ENCODE peak calls at places on chromosomes 12 and 14, in ten cellular contexts. Y is psoas muscle, J is breast epithelium, R is lower lobe of right lung, Z is OCI-LY7, L is ovary, E is Peyer's patch, Q is tibial nerve, V is GM23338, N is upper lobe of left lung. A is an unnamed sample.

GRCh38 chr14:36507847-36508417 is 12.1 kb downstream of the NKX2-1 start:
- DNase-seq in Y (no peak), J (no peak), R (no peak), Z (no peak), L (no peak), E (no peak), Q (no peak), V (peak; percentile 46), N (no peak), A (no peak)

GRCh38 chr12:71024281-71024680 is 103.7 kb upstream of the PTPRR start:
- DNase-seq in Y (no peak), J (no peak), R (no peak), Z (no peak), L (no peak), E (no peak), Q (no peak), V (no peak), N (no peak), A (no peak)

GRCh38 chr14:104292084-104292970 is 153.9 kb downstream of the KIF26A start:
- DNase-seq in Y (no peak), J (peak; percentile 19), R (peak; percentile 36), Z (no peak), L (peak; percentile 4), E (no peak), Q (no peak), V (no peak), N (no peak), A (no peak)

GRCh38 chr12:80033457-80033856 is 65.9 kb upstream of the OTOGL start:
- DNase-seq in Y (no peak), J (no peak), R (no peak), Z (no peak), L (no peak), E (no peak), Q (no peak), V (no peak), N (no peak), A (no peak)

GRCh38 chr14:63323148-63323547 is 4.4 kb upstream of the GPHB5 start:
- DNase-seq in Y (no peak), J (no peak), R (no peak), Z (no peak), L (no peak), E (no peak), Q (no peak), V (peak; percentile 24), N (no peak), A (no peak)

GRCh38 chr14:55580401-55581010 is 499 bp downstream of the KTN1 start:
- DNase-seq in Y (peak; percentile 64), J (no peak), R (peak; percentile 62), Z (peak; percentile 75), L (peak; percentile 43), E (peak; percentile 59), Q (no peak), V (peak; percentile 45), N (peak; percentile 48), A (peak; percentile 47)

GRCh38 chr12:106303202-106303820 is 778 bp downstream of the TCP11L2 start:
- DNase-seq in Y (peak; percentile 82), J (peak; percentile 87), R (peak; percentile 94), Z (peak; percentile 80), L (peak; percentile 82), E (peak; percentile 90), Q (peak; percentile 80), V (peak; percentile 92), N (peak; percentile 92), A (peak; percentile 80)

GRCh38 chr12:128109236-128109635 is 157.7 kb upstream of the TMEM132C start:
- DNase-seq in Y (no peak), J (no peak), R (no peak), Z (no peak), L (no peak), E (no peak), Q (no peak), V (no peak), N (no peak), A (no peak)

GRCh38 chr12:98211914-98212695 is 303.3 kb upstream of the TMPO start:
- DNase-seq in Y (no peak), J (no peak), R (no peak), Z (peak; percentile 18), L (no peak), E (no peak), Q (no peak), V (no peak), N (no peak), A (no peak)

GRCh38 chr12:98893601-98894411 is 248.7 kb downstream of the APAF1 start:
- DNase-seq in Y (no peak), J (no peak), R (no peak), Z (no peak), L (no peak), E (no peak), Q (no peak), V (peak; percentile 55), N (no peak), A (no peak)

GRCh38 chr12:122126342-122126635 is 47.7 kb downstream of the IL31 start:
- DNase-seq in Y (no peak), J (no peak), R (peak; percentile 20), Z (no peak), L (no peak), E (no peak), Q (no peak), V (no peak), N (no peak), A (no peak)

GRCh38 chr14:35406090-35406489 is 1.5 kb upstream of the NFKBIA start:
- DNase-seq in Y (no peak), J (no peak), R (no peak), Z (no peak), L (no peak), E (no peak), Q (no peak), V (no peak), N (no peak), A (no peak)
- H3K27ac ChIP-seq in Y (no peak overlapping the region), J (peak overlapping the region; percentile 97), R (peak overlapping the region; percentile 100), Z (peak overlapping the region; percentile 79), L (peak overlapping the region; percentile 99), E (peak overlapping the region; percentile 100), Q (peak overlapping the region; percentile 99), V (no peak overlapping the region), N (peak overlapping the region; percentile 100), A (peak overlapping the region; percentile 98)

GRCh38 chr12:51264297-51264696 is 5.9 kb downstream of the SMAGP start:
- DNase-seq in Y (no peak), J (no peak), R (no peak), Z (no peak), L (no peak), E (no peak), Q (no peak), V (no peak), N (no peak), A (no peak)

GRCh38 chr12:51270067-51270846 is at the start of gene SMAGP:
- DNase-seq in Y (peak; percentile 52), J (peak; percentile 85), R (peak; percentile 90), Z (peak; percentile 66), L (peak; percentile 48), E (peak; percentile 67), Q (peak; percentile 5), V (peak; percentile 91), N (peak; percentile 83), A (peak; percentile 31)

GRCh38 chr12:51270847-51271518 is 768 bp upstream of the SMAGP start:
- DNase-seq in Y (no peak), J (no peak), R (no peak), Z (no peak), L (no peak), E (no peak), Q (no peak), V (no peak), N (no peak), A (no peak)

GRCh38 chr12:51265024-51265423 is 5.2 kb downstream of the SMAGP start:
- DNase-seq in Y (no peak), J (no peak), R (no peak), Z (no peak), L (no peak), E (no peak), Q (no peak), V (no peak), N (no peak), A (no peak)

GRCh38 chr12:51269174-51270066 is 795 bp downstream of the SMAGP start:
- DNase-seq in Y (peak; percentile 31), J (no peak), R (peak; percentile 81), Z (peak; percentile 40), L (peak; percentile 35), E (peak; percentile 72), Q (peak; percentile 9), V (peak; percentile 92), N (peak; percentile 84), A (peak; percentile 21)
- TF ChIP-seq CTCF in Y (peak; percentile 30), J (peak; percentile 38), R (peak; percentile 49), Z (peak; percentile 74), L (no peak), E (peak; percentile 47), Q (no peak), V (peak; percentile 84), N (peak; percentile 24), A (no peak)

DNA sequence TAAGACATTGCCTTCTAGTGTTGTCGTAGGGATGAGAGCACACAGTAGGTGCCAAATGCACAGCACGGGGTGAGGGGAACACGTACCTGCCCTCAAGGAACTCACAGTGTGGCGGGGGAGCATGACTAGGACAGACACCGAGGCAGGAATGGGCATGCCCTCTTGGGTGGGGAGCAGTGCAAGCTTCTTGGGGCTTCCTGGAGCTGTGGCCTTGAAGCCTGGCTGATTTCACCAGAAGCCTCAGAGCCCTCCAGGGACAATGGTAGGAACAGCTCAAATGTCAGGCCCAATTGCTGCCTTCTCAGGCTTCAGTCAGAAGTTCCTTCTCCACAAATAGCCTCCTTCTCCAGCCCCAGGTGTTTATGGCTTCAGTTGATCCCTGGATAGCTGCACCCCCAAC is 43.4 kb downstream of the TEAD4 start:
- DNase-seq in Y (no peak), J (no peak), R (no peak), Z (no peak), L (no peak), E (no peak), Q (no peak), V (no peak), N (no peak), A (no peak)
- H3K4me1 ChIP-seq in Y (peaks cover 69% of the 10 kb centered on the region), J (no peaks in the 10 kb centered on the region), R (no peaks in the 10 kb centered on the region), Z (no peaks in the 10 kb centered on the region), L (peaks cover 4% of the 10 kb centered on the region), E (no peaks in the 10 kb centered on the region), Q (no peaks in the 10 kb centered on the region), V (peaks cover 27% of the 10 kb centered on the region), N (no peaks in the 10 kb centered on the region), A (no peaks in the 10 kb centered on the region)

GRCh38 chr12:116591608-116592115 is 32.5 kb downstream of the MAP1LC3B2 start:
- DNase-seq in Y (no peak), J (no peak), R (no peak), Z (no peak), L (no peak), E (no peak), Q (no peak), V (no peak), N (no peak), A (no peak)

GRCh38 chr12:116590561-116590960 is 31.4 kb downstream of the MAP1LC3B2 start:
- DNase-seq in Y (no peak), J (no peak), R (no peak), Z (no peak), L (no peak), E (no peak), Q (no peak), V (no peak), N (no peak), A (no peak)

GRCh38 chr12:116594325-116595038 is 35.3 kb downstream of the MAP1LC3B2 start:
- DNase-seq in Y (no peak), J (no peak), R (peak; percentile 83), Z (peak; percentile 7), L (no peak), E (peak; percentile 72), Q (no peak), V (no peak), N (peak; percentile 80), A (no peak)

GRCh38 chr12:116592731-116593130 is 33.5 kb downstream of the MAP1LC3B2 start:
- DNase-seq in Y (peak; percentile 36), J (no peak), R (no peak), Z (no peak), L (no peak), E (no peak), Q (no peak), V (no peak), N (peak; percentile 46), A (no peak)

GRCh38 chr12:116592116-116592637 is 33.0 kb downstream of the MAP1LC3B2 start:
- DNase-seq in Y (peak; percentile 42), J (peak; percentile 60), R (peak; percentile 79), Z (no peak), L (peak; percentile 71), E (no peak), Q (no peak), V (no peak), N (peak; percentile 81), A (peak; percentile 74)
- H3K27ac ChIP-seq in Y (no peak overlapping the region), J (peak overlapping the region; percentile 80), R (peak overlapping the region; percentile 58), Z (no peak overlapping the region), L (peak overlapping the region; percentile 23), E (peak overlapping the region; percentile 60), Q (peak overlapping the region; percentile 49), V (no peak overlapping the region), N (peak overlapping the region; percentile 71), A (peak overlapping the region; percentile 69)

A was measured in uterus.